ENCODE peak calls at places on chromosomes 12 and 14, in four cellular contexts. O is K562, Q is A549, N is HepG2. M is an unnamed sample.
A peak's percentile ranks its signal among the peaks of the same experiment; 100 is the strongest.

GRCh38 chr12:114982760-114983159 is 298.8 kb upstream of the TBX3 start:
- DNase-seq in N (no peak), Q (no peak), O (peak; percentile 29), M (no peak)

GRCh38 chr12:67420506-67420905 is 151.3 kb downstream of the CAND1 start:
- DNase-seq in O (no peak), N (no peak), Q (no peak), M (no peak)

GRCh38 chr12:78703820-78704525 is 160.6 kb upstream of the SYT1 start:
- DNase-seq in O (no peak), N (no peak), Q (peak; percentile 8), M (no peak)

GRCh38 chr14:81122326-81122725 is 98.4 kb downstream of the GTF2A1 start:
- DNase-seq in N (no peak), O (no peak), Q (no peak), M (no peak)

GRCh38 chr14:61547186-61548121 is 147.9 kb upstream of the HIF1A start:
- DNase-seq in Q (peak; percentile 62), O (no peak), N (no peak), M (no peak)

GRCh38 chr14:99884834-99885648 is 91.8 kb downstream of the EML1 start:
- DNase-seq in N (peak; percentile 52), O (peak; percentile 46), Q (peak; percentile 71), M (no peak)

GRCh38 chr14:68834816-68835215 is 41.9 kb upstream of the ZFP36L1 start:
- DNase-seq in N (no peak), O (no peak), Q (no peak), M (no peak)

GRCh38 chr14:32514236-32514635 is 185.1 kb downstream of the AKAP6 start:
- DNase-seq in Q (no peak), O (no peak), N (no peak), M (no peak)

GRCh38 chr12:91986084-91986483 is 159.6 kb downstream of the BTG1 start:
- DNase-seq in N (peak; percentile 10), O (no peak), Q (peak; percentile 9), M (no peak)

GRCh38 chr14:32738206-32738871 is 200.3 kb upstream of the NPAS3 start:
- DNase-seq in O (no peak), Q (no peak), N (no peak), M (no peak)

GRCh38 chr12:117084405-117085317 is 14.6 kb downstream of the TESC start:
- DNase-seq in N (peak; percentile 23), O (no peak), Q (no peak), M (no peak)

GRCh38 chr14:88667555-88668273 is 104.9 kb downstream of the ZC3H14 start:
- DNase-seq in O (peak; percentile 25), Q (peak; percentile 67), N (peak; percentile 70), M (peak; percentile 60)

GRCh38 chr14:63030113-63030512 is 15.1 kb downstream of the KCNH5 start:
- DNase-seq in O (no peak), Q (no peak), N (no peak), M (no peak)

GRCh38 chr12:132356686-132357622 is 27.6 kb upstream of the GALNT9 start:
- DNase-seq in Q (peak; percentile 67), N (no peak), O (no peak), M (peak; percentile 17)

GRCh38 chr12:96457191-96457930 is 32.0 kb upstream of the CFAP54 start:
- DNase-seq in Q (no peak), N (no peak), O (no peak), M (no peak)

GRCh38 chr12:104844123-104844522 is 114.0 kb downstream of the SLC41A2 start:
- DNase-seq in N (no peak), Q (no peak), O (no peak), M (no peak)

GRCh38 chr12:113762155-113762848 is 203.8 kb downstream of the RBM19 start:
- DNase-seq in Q (no peak), N (no peak), O (no peak), M (peak; percentile 54)

GRCh38 chr12:12079291-12079690 is 8.6 kb downstream of the BCL2L14 start:
- DNase-seq in O (no peak), N (no peak), Q (no peak), M (no peak)

GRCh38 chr12:14741153-14741552 is 44.8 kb upstream of the GUCY2C start:
- DNase-seq in N (peak; percentile 30), Q (no peak), O (no peak), M (no peak)

GRCh38 chr14:66395300-66395699 is 90.9 kb upstream of the CCDC196 start:
- DNase-seq in N (no peak), O (no peak), Q (no peak), M (no peak)

GRCh38 chr14:61501714-61502458 is 180.5 kb downstream of the PRKCH start:
- DNase-seq in N (no peak), Q (no peak), O (no peak), M (no peak)

GRCh38 chr14:25132734-25133422 is 82.9 kb upstream of the STXBP6 start:
- DNase-seq in Q (peak; percentile 44), O (peak; percentile 43), N (peak; percentile 84), M (peak; percentile 78)

GRCh38 chr14:103721334-103722120 is 5.9 kb downstream of the ZFYVE21 start:
- DNase-seq in O (no peak), Q (peak; percentile 42), N (no peak), M (no peak)

GRCh38 chr14:101367421-101368261 is 193.7 kb upstream of the DIO3 start:
- DNase-seq in Q (no peak), O (no peak), N (no peak), M (no peak)

GRCh38 chr12:130080205-130080604 is 82.1 kb upstream of the FZD10 start:
- DNase-seq in N (no peak), Q (no peak), O (no peak), M (no peak)

GRCh38 chr12:20493924-20494323 is 125.6 kb downstream of the PDE3A start:
- DNase-seq in O (no peak), N (no peak), Q (no peak), M (no peak)

GRCh38 chr12:11649413-11650278 is at the start of gene ETV6:
- DNase-seq in N (peak; percentile 69), O (peak; percentile 68), Q (peak; percentile 73), M (no peak)

GRCh38 chr12:31728289-31728916 is 418 bp downstream of the AMN1 start:
- DNase-seq in Q (peak; percentile 77), N (no peak), O (peak; percentile 39), M (no peak)

GRCh38 chr14:22221508-22221907 is 367.5 kb downstream of the DAD1 start:
- DNase-seq in O (peak; percentile 7), Q (peak; percentile 9), N (peak; percentile 39), M (no peak)

GRCh38 chr14:50095895-50096294 is 20.5 kb downstream of the VCPKMT start:
- DNase-seq in Q (no peak), N (no peak), O (no peak), M (no peak)

GRCh38 chr12:84508325-84508861 is 404.2 kb downstream of the SLC6A15 start:
- DNase-seq in O (no peak), N (peak; percentile 12), Q (peak; percentile 11), M (no peak)

GRCh38 chr12:20011200-20011599 is 357.1 kb upstream of the PDE3A start:
- DNase-seq in O (no peak), Q (no peak), N (no peak), M (no peak)

GRCh38 chr12:18320036-18320617 is 58.8 kb downstream of the PIK3C2G start:
- DNase-seq in Q (peak; percentile 25), N (peak; percentile 74), O (peak; percentile 7), M (no peak)

GRCh38 chr12:125999643-126000042 is 934.4 kb downstream of the AACS start:
- DNase-seq in O (no peak), N (no peak), Q (no peak), M (no peak)

GRCh38 chr12:125996438-125996837 is 931.2 kb downstream of the AACS start:
- DNase-seq in O (no peak), N (no peak), Q (no peak), M (no peak)
- TF ChIP-seq RNF2 in O (no peak), N (no peak), Q (no peak), M (no peak)

DNA sequence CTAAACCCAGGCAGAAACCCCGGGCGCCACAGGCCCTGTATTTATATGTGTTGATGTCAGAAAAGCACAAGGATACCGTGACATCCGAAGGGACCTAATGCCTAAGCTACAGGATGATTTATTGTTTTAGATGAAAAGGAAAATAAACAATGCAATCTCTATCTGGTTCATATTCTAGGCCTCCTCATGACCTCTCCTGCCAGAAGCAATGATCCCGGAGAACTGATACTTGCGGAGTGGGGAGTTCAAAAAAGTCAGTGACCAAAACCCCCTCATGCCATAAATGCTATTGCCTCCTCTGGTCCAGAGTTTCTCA is 849 bp upstream of the CSRP2 start:
- DNase-seq in O (no peak), N (no peak), Q (no peak), M (no peak)
- TF ChIP-seq RNF2 in O (no peak), N (no peak), Q (no peak), M (no peak)

GRCh38 chr12:121632069-121632970 is 6.0 kb downstream of the ORAI1 start:
- DNase-seq in O (peak; percentile 14), Q (no peak), N (no peak), M (no peak)

GRCh38 chr12:121638298-121639202 is 12.2 kb downstream of the ORAI1 start:
- DNase-seq in N (no peak), O (no peak), Q (no peak), M (no peak)

GRCh38 chr12:121634836-121635235 is 8.5 kb downstream of the ORAI1 start:
- DNase-seq in N (no peak), Q (no peak), O (no peak), M (no peak)

GRCh38 chr12:121641343-121641630 is 15.0 kb downstream of the ORAI1 start:
- DNase-seq in N (no peak), Q (no peak), O (no peak), M (no peak)

DNA sequence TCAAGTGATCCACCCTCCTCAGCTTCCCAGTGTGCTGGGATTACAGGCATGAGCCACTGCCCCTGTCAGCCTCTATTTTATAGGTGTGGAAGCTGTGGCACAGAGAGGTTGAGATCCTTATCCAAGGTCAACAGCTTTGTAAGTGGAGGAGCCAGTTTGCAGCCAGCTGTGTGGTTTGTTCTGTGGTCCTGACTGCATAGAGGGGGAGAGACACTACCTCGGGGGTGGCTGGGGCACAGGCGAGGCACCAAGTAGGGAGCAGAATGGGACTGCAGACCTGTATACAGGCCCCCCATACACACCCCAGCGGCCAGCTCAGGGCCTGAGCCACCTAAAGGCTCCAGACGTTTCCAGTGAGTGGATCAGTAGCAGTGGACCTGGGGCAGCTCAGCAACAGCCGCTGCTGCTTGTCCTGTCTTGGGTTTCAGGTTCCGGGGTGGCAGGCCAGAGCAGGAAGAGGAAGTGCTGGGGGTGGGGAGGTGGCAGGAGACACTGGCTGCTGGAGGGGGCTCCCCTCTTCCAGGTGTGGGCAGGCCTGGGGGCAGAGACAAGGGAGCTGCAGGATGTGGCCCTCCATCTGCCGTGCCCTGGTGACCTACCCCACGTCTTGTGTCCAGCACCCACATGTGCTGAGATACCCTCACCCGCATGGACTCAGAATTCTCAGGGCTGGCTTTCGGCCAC is 11.0 kb downstream of the ORAI1 start:
- DNase-seq in N (no peak), O (no peak), Q (no peak), M (no peak)
- TF ChIP-seq RNF2 in N (no peak), O (no peak), Q (no peak), M (no peak)

GRCh38 chr14:34498684-34499412 is 36.8 kb upstream of the SPTSSA start:
- DNase-seq in Q (peak; percentile 52), O (no peak), N (peak; percentile 86), M (no peak)
- TF ChIP-seq RNF2 in Q (no peak), O (no peak), N (peak; percentile 37), M (no peak)

DNA sequence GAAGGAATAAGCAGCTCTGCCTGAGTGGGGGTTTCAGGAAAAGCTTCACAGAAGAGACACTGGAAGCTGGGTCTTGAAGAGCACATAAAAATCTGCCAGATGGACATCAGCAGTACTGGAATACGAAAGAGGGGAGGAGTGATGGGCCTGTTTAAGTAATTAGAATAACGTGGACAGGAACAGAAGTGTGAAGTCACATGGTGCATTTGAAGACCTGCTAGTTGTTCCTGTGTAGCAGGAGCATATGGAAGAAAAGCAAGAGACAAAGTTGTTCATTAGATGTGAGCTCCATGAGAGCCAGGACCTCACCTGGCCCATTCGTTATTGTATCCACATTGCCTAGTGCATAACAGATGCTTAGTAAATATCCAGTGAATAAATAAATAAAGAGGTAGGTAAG is 69.3 kb upstream of the VSX2 start:
- DNase-seq in N (no peak), O (no peak), Q (no peak), M (no peak)
- TF ChIP-seq RNF2 in N (no peak), O (no peak), Q (no peak), M (no peak)

M was measured in H1.